ENCODE peak calls at places on chromosomes 16 and 17, in five cellular contexts. C is HepG2, V is A549, D is GM12878, W is K562. F is an unnamed sample.

GRCh38 chr17:41580651-41581365 is 5.9 kb downstream of the KRT14 start:
- DNase-seq in C (no peak), V (no peak), D (no peak), W (no peak), F (no peak)

GRCh38 chr17:81018044-81018802 is 16.7 kb upstream of the BAIAP2 start:
- DNase-seq in C (no peak), V (no peak), D (peak), W (peak), F (no peak)

GRCh38 chr17:49496183-49496865 is 1.2 kb downstream of the NGFR start:
- DNase-seq in C (no peak), V (peak), D (no peak), W (peak), F (peak)

GRCh38 chr17:1644493-1645206 is 882 bp downstream of the SCARF1 start:
- DNase-seq in C (no peak), V (no peak), D (peak), W (no peak), F (no peak)

GRCh38 chr17:10843806-10844205 is 5.9 kb upstream of the PIRT start:
- DNase-seq in C (no peak), V (no peak), D (no peak), W (no peak), F (no peak)

GRCh38 chr17:14790518-14790917 is 474.6 kb downstream of the PMP22 start:
- DNase-seq in C (no peak), V (no peak), D (no peak), W (no peak), F (no peak)

GRCh38 chr16:25279491-25279890 is 21.8 kb upstream of the ZKSCAN2 start:
- DNase-seq in C (no peak), V (no peak), D (no peak), W (no peak), F (no peak)

GRCh38 chr17:65123757-65124675 is 13.2 kb upstream of the RGS9 start:
- DNase-seq in C (no peak), V (no peak), D (no peak), W (no peak), F (no peak)

DNA sequence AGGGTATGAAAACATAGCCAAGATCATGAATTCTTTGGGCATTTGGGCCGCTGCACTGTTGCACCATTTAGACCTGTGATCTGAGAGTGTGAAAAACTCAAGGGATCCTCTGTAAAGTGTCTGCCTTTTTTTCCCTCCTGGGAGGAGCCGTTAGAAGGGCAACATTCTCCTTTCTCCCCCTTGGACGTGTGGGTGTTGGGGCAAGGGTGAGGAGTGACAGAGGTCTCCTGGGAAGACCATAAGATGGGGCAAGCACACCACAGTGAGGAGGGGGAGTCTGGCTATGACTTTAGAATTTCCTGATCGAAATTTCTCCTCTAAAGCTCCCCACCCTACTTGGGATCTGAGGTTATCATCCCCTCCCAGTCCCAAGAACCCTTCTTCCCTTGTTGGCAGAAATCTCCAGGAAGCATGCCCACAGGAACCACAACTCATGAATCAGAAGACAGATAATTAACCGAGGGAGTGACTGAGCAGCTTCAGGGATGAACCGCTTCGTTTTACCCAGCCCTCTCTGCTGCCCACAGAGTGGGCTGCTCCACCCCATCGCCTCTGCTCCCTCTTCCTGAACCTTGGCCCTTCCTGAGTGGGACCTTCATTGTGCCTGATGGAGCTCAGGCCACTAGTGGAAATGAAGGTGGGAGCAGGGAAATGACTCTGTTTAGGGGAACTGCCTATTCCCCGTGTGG is 4.2 kb downstream of the ITGB3 start:
- DNase-seq in C (no peak), V (no peak), D (no peak), W (peak), F (no peak)
- TF ChIP-seq ESRRA in C (no peak), V (no peak), D (no peak), W (peak), F (no peak)

DNA sequence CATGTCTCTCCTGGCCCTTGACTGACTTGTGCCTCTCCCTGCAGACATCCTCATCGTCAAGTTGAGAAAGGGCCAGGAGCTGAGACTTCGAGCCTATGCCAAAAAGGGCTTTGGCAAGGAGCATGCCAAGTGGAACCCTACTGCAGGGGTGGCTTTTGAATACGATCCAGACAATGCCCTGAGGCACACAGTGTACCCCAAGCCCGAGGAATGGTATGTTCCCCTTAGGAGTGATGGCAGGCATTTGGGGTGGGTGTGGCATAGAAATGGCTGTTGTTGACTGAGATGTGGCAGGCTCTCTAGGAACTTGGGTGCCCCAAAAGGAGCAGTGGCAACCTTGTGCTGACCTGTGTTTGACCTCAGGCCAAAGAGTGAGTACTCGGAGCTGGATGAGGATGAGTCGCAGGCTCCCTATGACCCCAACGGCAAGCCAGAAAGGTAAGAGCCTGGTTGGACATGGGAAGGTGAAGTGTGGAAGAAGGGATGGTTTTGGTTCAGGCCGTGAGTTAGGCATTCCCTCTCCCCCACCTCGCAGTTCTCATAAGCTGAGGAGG is 7.5 kb downstream of the POLR2C start:
- DNase-seq in C (no peak), V (no peak), D (no peak), W (no peak), F (no peak)
- TF ChIP-seq ESRRA in C (no peak), V (no peak), D (no peak), W (no peak), F (no peak)

GRCh38 chr16:69741951-69742904 is 12.5 kb downstream of the NOB1 start:
- DNase-seq in C (no peak), V (no peak), D (no peak), W (no peak), F (no peak)
- TF ChIP-seq ESRRA in C (no peak), V (no peak), D (no peak), W (no peak), F (no peak)

DNA sequence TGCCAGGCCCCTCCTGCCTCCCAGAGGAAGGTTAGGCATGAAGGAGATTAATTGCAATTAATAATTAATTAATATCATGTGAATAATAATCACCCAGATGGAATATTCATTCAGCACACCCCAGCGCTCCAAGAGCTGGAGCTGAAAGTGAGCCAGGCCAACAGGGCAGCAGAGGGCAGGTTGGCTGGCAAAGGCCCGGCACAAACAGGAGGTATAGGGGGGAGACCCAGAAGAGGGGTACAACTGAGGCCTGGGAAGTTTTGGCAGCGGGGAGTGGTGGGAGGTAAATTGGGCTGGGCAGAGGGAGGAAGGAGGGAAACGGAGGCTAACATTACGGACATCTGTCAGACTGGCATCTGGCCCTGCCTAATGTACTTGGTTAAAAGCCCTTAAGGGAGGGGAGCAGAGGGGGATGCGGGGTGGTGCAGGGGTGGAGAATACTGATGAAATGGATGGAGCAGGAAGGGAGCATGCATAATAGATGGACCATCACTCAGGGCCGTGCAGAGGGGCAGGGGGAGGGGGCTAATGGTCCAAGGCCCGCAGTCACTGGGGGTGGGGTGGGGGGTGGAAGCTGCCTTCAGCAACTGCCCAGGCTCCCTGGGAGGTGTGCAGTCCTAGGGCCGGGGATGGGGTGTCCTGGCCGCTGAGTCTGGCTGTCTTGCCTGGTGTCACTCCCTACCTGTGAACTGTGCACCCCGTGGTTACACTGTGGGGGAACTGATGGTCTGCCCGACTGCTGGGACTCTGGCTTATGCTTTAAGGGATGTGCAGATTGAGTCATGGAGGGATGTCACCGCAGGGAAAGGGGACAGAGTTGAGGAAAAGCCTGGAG is 1.9 kb downstream of the ADAM11 start:
- DNase-seq in C (no peak), V (no peak), D (no peak), W (no peak), F (no peak)
- TF ChIP-seq ESRRA in C (no peak), V (no peak), D (no peak), W (no peak), F (no peak)

DNA sequence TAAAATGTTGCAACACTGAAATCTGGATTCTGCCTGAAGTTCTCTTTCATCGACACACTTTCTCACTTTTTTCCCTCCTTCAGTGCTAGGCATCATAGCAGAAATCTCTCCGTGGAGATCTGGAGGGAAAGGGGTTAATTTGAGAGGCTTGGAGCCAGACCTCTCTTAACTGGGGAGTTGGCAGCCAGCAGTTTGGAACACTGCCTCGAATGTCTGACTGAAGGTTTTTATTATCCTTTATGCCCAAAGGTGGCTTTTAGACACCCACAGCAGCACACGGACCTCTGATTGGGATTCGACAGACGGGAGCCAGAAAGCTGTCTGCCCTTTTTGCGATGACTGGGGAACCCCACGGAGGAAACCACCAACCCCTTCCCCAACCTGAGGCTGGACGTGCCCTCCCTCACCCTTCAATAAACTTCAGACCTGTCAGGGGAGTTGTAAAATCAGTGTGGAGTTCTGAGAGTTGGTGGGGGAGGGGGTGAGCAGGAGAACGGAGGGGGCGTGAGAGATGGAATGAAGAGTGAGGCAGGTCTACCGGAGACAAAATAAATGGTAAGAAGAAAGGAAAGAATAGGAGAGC is 833.5 kb upstream of the SOX9 start:
- DNase-seq in C (no peak), V (no peak), D (no peak), W (no peak), F (no peak)
- TF ChIP-seq ESRRA in C (no peak), V (no peak), D (no peak), W (no peak), F (no peak)

DNA sequence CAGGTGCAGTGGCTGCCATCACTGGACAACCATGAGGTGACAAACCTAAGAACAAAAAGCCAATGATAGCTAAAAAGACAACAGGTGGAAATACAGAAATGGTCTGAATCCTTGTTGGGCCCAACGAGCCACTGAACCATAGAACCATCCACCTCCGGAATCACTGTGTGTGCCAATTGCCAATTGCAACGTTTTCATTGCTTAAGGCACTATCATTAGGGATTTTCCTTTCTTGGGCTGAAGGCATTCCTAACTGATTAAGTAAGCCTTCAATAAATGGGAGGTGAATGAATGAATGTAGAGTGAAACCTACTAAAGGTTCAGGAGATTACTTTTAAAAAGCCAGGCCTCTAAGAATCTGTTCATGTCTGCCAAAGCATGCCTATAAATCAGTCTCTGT is 3.6 kb downstream of the USP31 start:
- DNase-seq in C (no peak), V (no peak), D (no peak), W (no peak), F (no peak)
- TF ChIP-seq ESRRA in C (no peak), V (no peak), D (no peak), W (no peak), F (no peak)

GRCh38 chr17:223723-224471 is 42.4 kb upstream of the DOC2B start:
- DNase-seq in C (no peak), V (no peak), D (no peak), W (no peak), F (peak)
- TF ChIP-seq ESRRA in C (no peak), V (no peak), D (no peak), W (no peak), F (no peak)

DNA sequence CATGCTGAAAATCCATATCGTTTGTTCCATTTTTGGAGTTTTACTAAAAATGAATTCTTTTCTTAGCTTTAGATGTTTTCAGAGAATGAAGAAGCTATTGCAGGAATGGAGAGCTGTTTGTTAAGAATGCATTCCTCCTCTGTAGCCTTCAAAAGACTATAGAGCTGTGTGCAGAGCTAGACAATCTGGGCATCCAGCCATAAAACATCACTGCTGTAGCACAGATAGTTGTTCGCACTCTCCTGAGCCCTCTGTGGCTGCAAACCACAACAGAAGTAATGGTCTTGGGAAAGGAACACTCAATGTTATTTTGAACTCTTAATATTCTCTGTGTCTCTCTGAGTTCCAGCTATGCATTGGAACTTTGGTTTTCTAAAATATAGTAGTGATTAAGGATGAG is 4.9 kb downstream of the TNRC6C start:
- DNase-seq in C (peak), V (no peak), D (no peak), W (peak), F (no peak)
- TF ChIP-seq ESRRA in C (no peak), V (no peak), D (no peak), W (no peak), F (no peak)

GRCh38 chr16:17358350-17358749 is 112.4 kb downstream of the XYLT1 start:
- DNase-seq in C (no peak), V (no peak), D (no peak), W (no peak), F (no peak)

GRCh38 chr16:17360810-17361209 is 110.0 kb downstream of the XYLT1 start:
- DNase-seq in C (no peak), V (no peak), D (no peak), W (no peak), F (no peak)

GRCh38 chr16:17357302-17358062 is 113.3 kb downstream of the XYLT1 start:
- DNase-seq in C (no peak), V (no peak), D (no peak), W (no peak), F (no peak)

GRCh38 chr16:17358846-17359245 is 111.9 kb downstream of the XYLT1 start:
- DNase-seq in C (no peak), V (no peak), D (no peak), W (no peak), F (no peak)

GRCh38 chr16:17359778-17360177 is 111.0 kb downstream of the XYLT1 start:
- DNase-seq in C (no peak), V (no peak), D (no peak), W (no peak), F (no peak)
- TF ChIP-seq ESRRA in C (no peak), V (no peak), D (no peak), W (no peak), F (no peak)